ENCODE peak calls at places on chromosomes 13 and 19, in ten cellular contexts. D, Z, T, Y, V, J, L, P, O and R are unnamed samples.

GRCh38 chr13:42883771-42884170 is 102.4 kb downstream of the FAM216B start:
- DNase-seq in Z (no peak), L (peak; percentile 79), D (peak; percentile 33), J (no peak), V (peak; percentile 75), O (no peak), T (no peak), Y (no peak), P (no peak), R (peak; percentile 56)

GRCh38 chr13:91647361-91647970 is 249.0 kb downstream of the GPC5 start:
- DNase-seq in T (no peak), Y (no peak), L (no peak), V (no peak), P (peak; percentile 14), J (no peak), O (no peak), Z (no peak), D (peak; percentile 12), R (peak; percentile 92)

GRCh38 chr19:7866399-7867091 is 7.6 kb downstream of the PRR36 start:
- DNase-seq in P (no peak), Z (no peak), O (no peak), L (no peak), V (no peak), D (no peak), Y (no peak), J (no peak), T (no peak), R (no peak)

GRCh38 chr19:45902651-45903625 is 525 bp upstream of the MYPOP start:
- DNase-seq in J (peak; percentile 100), Y (peak; percentile 96), Z (peak; percentile 91), L (peak; percentile 98), V (peak; percentile 99), T (peak; percentile 86), D (peak; percentile 96), P (peak; percentile 97), O (peak; percentile 94), R (peak; percentile 100)

GRCh38 chr13:51534075-51534817 is 50.0 kb upstream of the WDFY2 start:
- DNase-seq in Y (peak; percentile 69), J (peak; percentile 27), L (no peak), T (no peak), V (no peak), D (no peak), Z (no peak), O (no peak), P (peak; percentile 15), R (no peak)

GRCh38 chr13:113061796-113062425 is 43.7 kb upstream of the F7 start:
- DNase-seq in O (no peak), J (no peak), V (no peak), L (no peak), D (no peak), T (no peak), P (no peak), Y (no peak), Z (no peak), R (no peak)

GRCh38 chr19:42816901-42817300 is 51.4 kb upstream of the PSG8 start:
- DNase-seq in P (no peak), D (peak; percentile 31), L (peak; percentile 9), Z (no peak), Y (no peak), J (no peak), T (no peak), O (no peak), V (peak; percentile 26), R (no peak)

GRCh38 chr19:18995804-18996241 is 37.5 kb downstream of the SUGP2 start:
- DNase-seq in L (peak; percentile 94), D (peak; percentile 96), P (peak; percentile 28), T (no peak), V (peak; percentile 88), Y (no peak), Z (no peak), J (no peak), O (peak; percentile 68), R (peak; percentile 90)

GRCh38 chr19:58154287-58154678 is 3.7 kb upstream of the ZNF329 start:
- DNase-seq in T (no peak), D (peak; percentile 24), J (no peak), O (peak; percentile 50), V (peak; percentile 50), L (peak; percentile 64), Y (peak; percentile 60), Z (no peak), P (peak; percentile 37), R (no peak)

GRCh38 chr19:42197375-42197817 is 20.1 kb downstream of the DEDD2 start:
- DNase-seq in P (no peak), D (no peak), Z (no peak), L (peak; percentile 33), T (no peak), O (peak; percentile 69), V (no peak), Y (no peak), J (no peak), R (peak; percentile 66)

GRCh38 chr19:10230155-10230903 is 802 bp downstream of the S1PR2 start:
- DNase-seq in O (peak; percentile 31), Y (no peak), V (peak; percentile 81), L (peak; percentile 39), Z (peak; percentile 40), D (peak; percentile 58), P (peak; percentile 52), J (peak; percentile 50), T (no peak), R (peak; percentile 87)

GRCh38 chr19:10233946-10234345 is 2.8 kb upstream of the S1PR2 start:
- DNase-seq in Z (no peak), L (no peak), P (no peak), Y (no peak), V (no peak), D (no peak), J (no peak), O (peak; percentile 22), T (no peak), R (no peak)

GRCh38 chr19:10230904-10231623 is at the start of gene S1PR2:
- DNase-seq in V (peak; percentile 92), D (peak; percentile 75), O (peak; percentile 50), P (peak; percentile 87), J (peak; percentile 75), Z (peak; percentile 70), T (no peak), Y (peak; percentile 80), L (peak; percentile 59), R (peak; percentile 93)

GRCh38 chr19:10228925-10229324 is 2.2 kb downstream of the S1PR2 start:
- DNase-seq in J (peak; percentile 56), L (peak; percentile 61), Z (no peak), O (no peak), V (peak; percentile 79), D (peak; percentile 41), Y (no peak), P (peak; percentile 24), T (no peak), R (peak; percentile 77)

GRCh38 chr19:10231624-10232228 is 595 bp upstream of the S1PR2 start:
- DNase-seq in P (no peak), T (no peak), D (no peak), Z (no peak), V (no peak), Y (no peak), L (no peak), J (no peak), O (no peak), R (no peak)
- H3K4me3 ChIP-seq in P (no peak overlapping the region), T (peak overlapping the region; percentile 96), D (peak overlapping the region; percentile 87), Z (peak overlapping the region; percentile 81), V (no peak overlapping the region), Y (peak overlapping the region; percentile 65), L (peak overlapping the region; percentile 79), J (peak overlapping the region; percentile 77), O (peak overlapping the region; percentile 71), R (peak overlapping the region; percentile 85)

GRCh38 chr19:17073869-17074627 is 1.2 kb downstream of the HAUS8 start:
- DNase-seq in Z (no peak), J (peak; percentile 24), T (no peak), Y (no peak), O (no peak), L (no peak), P (no peak), D (peak; percentile 16), V (no peak), R (peak; percentile 77)
- H3K4me3 ChIP-seq in Z (peak overlapping the region; percentile 94), J (peak overlapping the region; percentile 93), T (peak overlapping the region; percentile 86), Y (peak overlapping the region; percentile 52), O (peak overlapping the region; percentile 65), L (peak overlapping the region; percentile 94), P (no peak overlapping the region), D (peak overlapping the region; percentile 57), V (peak overlapping the region; percentile 97), R (peak overlapping the region; percentile 95)

GRCh38 chr19:30227071-30227621 is 145.0 kb upstream of the ZNF536 start:
- DNase-seq in O (no peak), V (peak; percentile 9), D (no peak), P (no peak), L (no peak), Y (no peak), T (no peak), J (no peak), Z (no peak), R (peak; percentile 70)

GRCh38 chr19:30224689-30225606 is 147.2 kb upstream of the ZNF536 start:
- DNase-seq in L (no peak), P (no peak), Z (no peak), V (peak; percentile 18), O (no peak), T (no peak), Y (no peak), J (no peak), D (no peak), R (peak; percentile 63)

GRCh38 chr19:30227661-30228112 is 144.5 kb upstream of the ZNF536 start:
- DNase-seq in T (no peak), D (peak; percentile 24), P (peak; percentile 65), Y (no peak), V (peak; percentile 89), J (no peak), L (peak; percentile 50), O (no peak), Z (no peak), R (peak; percentile 92)

GRCh38 chr19:30225615-30226463 is 146.3 kb upstream of the ZNF536 start:
- DNase-seq in O (no peak), Y (no peak), J (no peak), T (no peak), Z (no peak), D (no peak), P (no peak), V (peak; percentile 10), L (no peak), R (no peak)

DNA sequence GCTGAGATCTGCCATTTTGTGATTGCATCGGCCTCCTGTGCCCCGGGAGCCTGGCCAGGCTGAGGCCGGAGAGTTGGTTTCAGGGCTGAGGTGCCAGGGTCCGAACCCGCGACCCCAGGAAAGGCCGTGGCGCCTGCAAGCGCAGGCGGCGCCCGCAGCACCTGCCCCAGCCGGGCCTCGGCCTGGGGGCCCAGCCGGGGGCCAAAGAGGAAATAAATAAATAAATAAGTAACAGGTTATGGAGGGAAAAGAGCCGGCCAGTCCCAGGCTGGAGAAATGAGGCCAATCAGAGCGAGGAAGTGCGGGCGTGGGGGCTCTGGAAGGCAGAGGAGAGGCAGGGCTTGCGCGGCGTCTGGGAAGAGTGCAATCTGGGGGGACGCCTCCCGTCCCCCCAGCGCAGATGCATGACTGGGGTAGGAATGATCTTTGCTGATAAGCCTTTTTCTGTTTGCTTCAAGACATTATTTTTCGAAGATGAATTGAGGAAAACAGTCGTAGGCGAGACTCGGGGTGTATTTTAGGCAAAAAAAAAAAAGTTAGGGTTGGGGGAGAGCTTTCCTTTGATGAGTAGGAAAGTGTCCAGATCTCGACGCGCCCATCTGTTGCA is 145.6 kb upstream of the ZNF536 start:
- DNase-seq in D (no peak), Z (no peak), P (no peak), V (peak; percentile 4), L (no peak), T (no peak), J (no peak), O (no peak), Y (no peak), R (peak; percentile 68)
- H3K4me3 ChIP-seq in D (no peak overlapping the region), Z (peak overlapping the region; percentile 54), P (peak overlapping the region; percentile 27), V (peak overlapping the region; percentile 76), L (no peak overlapping the region), T (peak overlapping the region; percentile 55), J (no peak overlapping the region), O (no peak overlapping the region), Y (peak overlapping the region; percentile 50), R (peak overlapping the region; percentile 69)

GRCh38 chr13:95641291-95641811 is 3.2 kb downstream of the DZIP1 start:
- DNase-seq in D (peak; percentile 27), L (no peak), T (no peak), J (no peak), P (no peak), V (no peak), Z (no peak), Y (no peak), O (no peak), R (peak; percentile 74)
- H3K4me3 ChIP-seq in D (peak overlapping the region; percentile 25), L (peak overlapping the region; percentile 77), T (no peak overlapping the region), J (no peak overlapping the region), P (no peak overlapping the region), V (peak overlapping the region; percentile 74), Z (peak overlapping the region; percentile 35), Y (peak overlapping the region; percentile 5), O (no peak overlapping the region), R (no peak overlapping the region)